ENCODE peak calls at places on chromosomes 16 and 17, in eight cellular contexts. A is fibroblast of lung, M is H7, Y is IMR-90, S is esophagus squamous epithelium, T is cardiac muscle cell, C is heart left ventricle, Z is stomach. N is an unnamed sample.

GRCh38 chr16:21713549-21714368 is 50.0 kb downstream of the OTOA start:
- DNase-seq in M (no peak), Z (no peak), Y (no peak), T (no peak), C (no peak), S (no peak), A (no peak), N (no peak)

GRCh38 chr16:4321286-4322120 is 5.6 kb downstream of the GLIS2 start:
- DNase-seq in Y (no peak), M (no peak), S (no peak), T (no peak), C (no peak), A (no peak), Z (no peak), N (no peak)

GRCh38 chr16:89921699-89922476 is 1.3 kb upstream of the TUBB3 start:
- DNase-seq in Y (peak), C (peak), S (no peak), Z (peak), A (peak), T (peak), M (peak), N (peak)

GRCh38 chr17:66299721-66300120 is 2.7 kb upstream of the PRKCA start:
- DNase-seq in A (no peak), C (no peak), Z (no peak), T (peak), S (no peak), M (no peak), Y (no peak), N (no peak)

GRCh38 chr17:6135996-6136395 is 65.8 kb downstream of the WSCD1 start:
- DNase-seq in A (no peak), M (no peak), C (no peak), Y (no peak), Z (no peak), T (no peak), S (no peak), N (no peak)

GRCh38 chr16:28254158-28254557 is 38.2 kb upstream of the SBK1 start:
- DNase-seq in S (no peak), T (no peak), Y (no peak), Z (no peak), A (no peak), C (no peak), M (no peak), N (no peak)

GRCh38 chr16:69535123-69536050 is 30.4 kb upstream of the NFAT5 start:
- DNase-seq in Z (no peak), C (no peak), S (no peak), T (peak), M (no peak), A (peak), Y (peak), N (peak)

GRCh38 chr17:44970136-44970737 is 2.1 kb upstream of the C1QL1 start:
- DNase-seq in S (no peak), T (peak), Y (no peak), M (peak), Z (no peak), C (peak), A (peak), N (no peak)

GRCh38 chr17:29587591-29587990 is 1.9 kb downstream of the GIT1 start:
- DNase-seq in Z (no peak), S (no peak), T (no peak), Y (no peak), A (no peak), C (peak), M (no peak), N (no peak)
- H3K4me3 ChIP-seq in Z (peak), S (peak), T (no peak), Y (no peak), A (peak), C (no peak), M (no peak), N (no peak)

GRCh38 chr17:72886622-72887021 is 205.9 kb downstream of the SLC39A11 start:
- DNase-seq in C (no peak), S (no peak), T (no peak), A (no peak), M (no peak), Z (no peak), Y (no peak), N (no peak)
- H3K4me3 ChIP-seq in C (no peak), S (no peak), T (no peak), A (no peak), M (no peak), Z (no peak), Y (no peak), N (no peak)

GRCh38 chr16:87780385-87780989 is 14.7 kb upstream of the KLHDC4 start:
- DNase-seq in A (peak), Y (peak), M (no peak), S (no peak), Z (peak), C (peak), T (peak), N (peak)
- H3K4me3 ChIP-seq in A (no peak), Y (no peak), M (no peak), S (no peak), Z (no peak), C (no peak), T (no peak), N (no peak)

DNA sequence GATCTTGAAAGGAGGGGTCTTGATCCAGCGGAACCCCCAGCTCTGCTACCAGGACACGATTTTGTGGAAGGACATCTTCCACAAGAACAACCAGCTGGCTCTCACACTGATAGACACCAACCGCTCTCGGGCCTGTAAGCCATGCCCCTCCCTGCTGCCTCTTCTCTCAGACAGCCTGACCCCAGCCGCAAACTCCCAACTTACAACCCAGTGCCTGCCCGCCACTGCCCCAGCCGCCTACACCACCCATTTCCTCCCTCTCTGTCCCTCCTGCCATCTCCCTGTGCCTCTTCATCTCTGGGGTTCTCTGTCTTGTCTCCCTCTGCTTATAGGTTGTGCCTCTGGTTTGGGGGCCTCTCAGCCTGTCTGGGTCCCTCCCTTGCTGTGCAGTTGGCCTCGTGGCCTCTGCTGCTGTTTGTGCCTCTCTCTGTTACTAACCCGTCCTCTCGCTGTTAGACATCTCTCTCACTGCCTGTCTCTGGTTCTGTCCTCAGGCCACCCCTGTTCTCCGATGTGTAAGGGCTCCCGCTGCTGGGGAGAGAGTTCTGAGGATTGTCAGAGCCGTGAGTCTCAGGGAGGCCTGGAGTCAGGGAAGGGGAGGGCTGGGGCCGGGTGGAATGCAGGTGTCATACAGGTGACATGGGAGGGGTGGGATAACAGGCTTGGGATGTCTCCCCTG is 9.6 kb downstream of the ERBB2 start:
- DNase-seq in T (no peak), Z (no peak), S (no peak), C (no peak), Y (no peak), M (no peak), A (no peak), N (no peak)
- H3K4me3 ChIP-seq in T (no peak), Z (no peak), S (no peak), C (no peak), Y (no peak), M (no peak), A (no peak), N (no peak)

GRCh38 chr16:1532771-1533170 is 695 bp upstream of the TMEM204 start:
- DNase-seq in Z (no peak), A (no peak), T (no peak), M (no peak), C (no peak), S (no peak), Y (no peak), N (no peak)

GRCh38 chr16:1532081-1532760 is 1.2 kb upstream of the TMEM204 start:
- DNase-seq in M (no peak), Y (no peak), A (no peak), S (no peak), Z (peak), T (no peak), C (peak), N (no peak)

GRCh38 chr16:1533443-1533951 is at the start of gene TMEM204:
- DNase-seq in A (peak), Y (peak), Z (peak), M (peak), T (peak), S (no peak), C (peak), N (no peak)

GRCh38 chr16:1535391-1536291 is 2.2 kb downstream of the TMEM204 start:
- DNase-seq in Y (no peak), A (no peak), T (no peak), C (no peak), Z (no peak), M (peak), S (no peak), N (no peak)

DNA sequence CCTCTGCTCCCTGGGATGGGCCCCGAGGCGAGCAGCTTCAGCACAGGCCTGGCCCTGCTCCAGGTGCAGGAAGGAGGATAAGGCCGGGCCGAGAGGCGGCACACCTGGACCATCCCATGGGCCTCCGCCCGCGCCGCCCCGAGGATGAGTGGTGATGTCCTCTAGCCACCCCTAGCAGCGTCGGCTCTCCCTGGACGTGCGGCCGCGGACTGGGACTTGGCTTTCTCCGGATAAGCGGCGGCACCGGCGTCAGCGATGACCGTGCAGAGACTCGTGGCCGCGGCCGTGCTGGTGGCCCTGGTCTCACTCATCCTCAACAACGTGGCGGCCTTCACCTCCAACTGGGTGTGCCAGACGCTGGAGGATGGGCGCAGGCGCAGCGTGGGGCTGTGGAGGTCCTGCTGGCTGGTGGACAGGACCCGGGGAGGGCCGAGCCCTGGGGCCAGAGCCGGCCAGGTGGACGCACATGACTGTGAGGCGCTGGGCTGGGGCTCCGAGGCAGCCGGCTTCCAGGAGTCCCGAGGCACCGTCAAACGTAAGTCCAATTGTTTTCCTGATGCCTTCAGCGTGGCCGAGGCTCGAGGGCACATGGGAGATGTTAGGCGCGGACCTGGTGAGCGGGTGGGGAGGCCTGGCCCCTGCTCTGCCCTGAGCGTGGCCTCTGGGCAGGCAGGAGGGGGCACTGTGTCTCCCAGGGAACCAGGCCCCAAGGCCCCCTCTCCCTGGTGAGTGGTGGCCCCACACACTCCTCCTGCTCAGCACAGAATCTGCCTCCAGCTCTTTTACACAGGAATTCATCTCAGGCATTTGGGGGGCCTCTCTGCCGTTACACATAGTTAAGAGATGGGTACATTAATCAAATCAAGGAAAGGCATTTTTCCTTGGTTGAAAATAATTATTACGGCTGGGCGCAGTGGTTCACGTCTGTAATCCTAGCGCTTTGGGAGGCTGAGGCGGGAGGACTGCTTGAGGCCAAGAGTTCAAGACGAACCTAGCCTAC is 855 bp downstream of the TMEM204 start:
- DNase-seq in C (no peak), Y (peak), M (peak), T (no peak), S (no peak), Z (no peak), A (no peak), N (no peak)
- H3K4me3 ChIP-seq in C (peak), Y (peak), M (no peak), T (no peak), S (peak), Z (peak), A (peak), N (no peak)

DNA sequence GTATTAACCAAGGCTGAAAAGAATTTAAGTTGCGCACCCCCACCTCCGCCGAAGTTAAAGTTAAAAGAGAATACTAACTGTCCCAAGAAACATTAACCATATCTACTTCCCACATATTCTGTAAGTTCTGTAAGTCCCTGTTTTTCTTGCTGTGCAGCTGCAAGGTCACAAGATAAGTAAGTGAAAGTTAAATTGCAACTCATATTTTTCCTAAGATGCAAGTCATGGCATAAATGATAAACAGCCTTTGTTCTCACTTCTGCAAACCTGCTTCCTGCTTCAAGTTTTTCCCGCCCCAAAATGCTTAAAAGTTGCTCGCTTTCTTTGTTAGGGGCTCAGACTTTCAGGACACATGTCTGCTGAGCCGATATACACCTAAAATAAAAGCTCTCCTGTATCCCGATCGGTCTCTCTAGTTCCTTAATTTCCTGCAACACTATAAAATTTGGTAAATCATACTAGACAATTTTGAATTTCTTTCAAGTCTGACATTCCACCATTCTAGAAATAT is 32.6 kb upstream of the ABCA9 start:
- DNase-seq in Y (no peak), A (no peak), C (no peak), T (peak), Z (no peak), S (no peak), M (no peak), N (no peak)
- H3K4me3 ChIP-seq in Y (no peak), A (no peak), C (no peak), T (no peak), Z (no peak), S (no peak), M (no peak), N (no peak)